ENCODE peak calls at places on chromosome 6, in seven cellular contexts. C, O, U, R, F, T and M are unnamed samples.

GRCh38 chr6:141153563-141153962 is 979.2 kb upstream of the GJE1 start:
- DNase-seq in C (no peak), O (no peak), U (no peak), R (no peak), F (no peak), T (no peak), M (peak; percentile 42)

GRCh38 chr6:5315883-5316282 is 54.6 kb downstream of the FARS2 start:
- DNase-seq in C (no peak), O (no peak), U (no peak), R (no peak), F (no peak), T (no peak), M (no peak)

GRCh38 chr6:152271681-152272464 is 365.3 kb downstream of the SYNE1 start:
- DNase-seq in C (no peak), O (no peak), U (no peak), R (peak; percentile 36), F (no peak), T (peak; percentile 67), M (no peak)

GRCh38 chr6:25263602-25264001 is 15.6 kb upstream of the CARMIL1 start:
- DNase-seq in C (no peak), O (no peak), U (no peak), R (no peak), F (no peak), T (peak; percentile 68), M (no peak)

GRCh38 chr6:34526992-34527728 is 29.0 kb downstream of the SPDEF start:
- DNase-seq in C (peak; percentile 99), O (peak; percentile 84), U (peak; percentile 97), R (peak; percentile 96), F (peak; percentile 98), T (peak; percentile 82), M (peak; percentile 98)

GRCh38 chr6:151592449-151593169 is 98.8 kb downstream of the CCDC170 start:
- DNase-seq in C (no peak), O (no peak), U (no peak), R (no peak), F (no peak), T (no peak), M (no peak)

GRCh38 chr6:5673016-5673415 is 333.7 kb downstream of the NRN1 start:
- DNase-seq in C (no peak), O (no peak), U (no peak), R (no peak), F (no peak), T (no peak), M (no peak)

GRCh38 chr6:99019341-99019740 is 71.6 kb upstream of the FBXL4 start:
- DNase-seq in C (no peak), O (no peak), U (no peak), R (no peak), F (no peak), T (peak; percentile 85), M (no peak)

GRCh38 chr6:157873735-157874344 is 50.8 kb downstream of the SNX9 start:
- DNase-seq in C (peak; percentile 93), O (peak; percentile 38), U (peak; percentile 82), R (peak; percentile 62), F (no peak), T (peak; percentile 56), M (peak; percentile 93)

GRCh38 chr6:16973071-16973470 is 128.8 kb upstream of the STMND1 start:
- DNase-seq in C (no peak), O (no peak), U (no peak), R (no peak), F (no peak), T (no peak), M (no peak)

GRCh38 chr6:15842718-15843117 is 179.9 kb upstream of the DTNBP1 start:
- DNase-seq in C (no peak), O (no peak), U (no peak), R (no peak), F (no peak), T (no peak), M (no peak)

GRCh38 chr6:167487706-167488664 is 163.1 kb downstream of the TTLL2 start:
- DNase-seq in C (no peak), O (no peak), U (no peak), R (no peak), F (peak; percentile 69), T (no peak), M (no peak)

GRCh38 chr6:159807150-159807859 is 7.2 kb downstream of the PNLDC1 start:
- DNase-seq in C (no peak), O (no peak), U (no peak), R (no peak), F (no peak), T (peak; percentile 90), M (no peak)

GRCh38 chr6:94736231-94736630 is 841.1 kb upstream of the MANEA start:
- DNase-seq in C (no peak), O (no peak), U (no peak), R (no peak), F (no peak), T (no peak), M (no peak)

GRCh38 chr6:169970306-169970988 is 219.0 kb downstream of the ERMARD start:
- DNase-seq in C (peak; percentile 51), O (no peak), U (no peak), R (peak; percentile 8), F (peak; percentile 89), T (no peak), M (no peak)

GRCh38 chr6:166627875-166628849 is 1.1 kb upstream of the RPS6KA2 start:
- DNase-seq in C (peak; percentile 81), O (peak; percentile 42), U (peak; percentile 51), R (peak; percentile 76), F (peak; percentile 93), T (peak; percentile 32), M (peak; percentile 57)

GRCh38 chr6:155276638-155277037 is 12.8 kb downstream of the CLDN20 start:
- DNase-seq in C (no peak), O (no peak), U (no peak), R (no peak), F (no peak), T (no peak), M (no peak)

GRCh38 chr6:43817192-43817591 is 47.2 kb downstream of the VEGFA start:
- DNase-seq in C (no peak), O (peak; percentile 10), U (no peak), R (no peak), F (no peak), T (peak; percentile 14), M (peak; percentile 71)

GRCh38 chr6:1624848-1625341 is 15.2 kb downstream of the FOXC1 start:
- DNase-seq in C (peak; percentile 54), O (no peak), U (no peak), R (no peak), F (no peak), T (peak; percentile 61), M (no peak)

GRCh38 chr6:79076160-79076559 is 1.9 kb downstream of the PHIP start:
- DNase-seq in C (no peak), O (no peak), U (no peak), R (no peak), F (no peak), T (peak; percentile 30), M (peak; percentile 19)

GRCh38 chr6:69729870-69730449 is 66.8 kb downstream of the LMBRD1 start:
- DNase-seq in C (no peak), O (no peak), U (no peak), R (no peak), F (no peak), T (no peak), M (no peak)

GRCh38 chr6:36904851-36905393 is 19.2 kb downstream of the C6orf89 start:
- DNase-seq in C (no peak), O (no peak), U (no peak), R (no peak), F (no peak), T (no peak), M (no peak)

GRCh38 chr6:36290668-36291620 is 21.1 kb downstream of the PNPLA1 start:
- DNase-seq in C (no peak), O (no peak), U (no peak), R (no peak), F (no peak), T (peak; percentile 15), M (peak; percentile 6)

GRCh38 chr6:36427781-36428345 is 14.8 kb downstream of the PXT1 start:
- DNase-seq in C (no peak), O (no peak), U (no peak), R (no peak), F (no peak), T (peak; percentile 41), M (no peak)

GRCh38 chr6:136791296-136792065 is 796 bp downstream of the MAP3K5 start:
- DNase-seq in C (peak; percentile 86), O (peak; percentile 49), U (peak; percentile 38), R (peak; percentile 69), F (peak; percentile 91), T (peak; percentile 61), M (peak; percentile 65)

GRCh38 chr6:2021713-2022125 is 223.7 kb downstream of the GMDS start:
- DNase-seq in C (peak; percentile 64), O (no peak), U (no peak), R (peak; percentile 54), F (no peak), T (peak; percentile 88), M (no peak)

GRCh38 chr6:155373276-155373675 is 59.0 kb upstream of the TFB1M start:
- DNase-seq in C (no peak), O (no peak), U (no peak), R (no peak), F (no peak), T (no peak), M (no peak)

GRCh38 chr6:4297348-4297747 is 162.0 kb upstream of the ECI2 start:
- DNase-seq in C (no peak), O (no peak), U (no peak), R (no peak), F (no peak), T (no peak), M (no peak)

GRCh38 chr6:104014560-104014959 is 845.2 kb downstream of the HACE1 start:
- DNase-seq in C (no peak), O (no peak), U (no peak), R (no peak), F (no peak), T (no peak), M (no peak)

GRCh38 chr6:129105793-129106192 is 222.9 kb downstream of the LAMA2 start:
- DNase-seq in C (no peak), O (no peak), U (no peak), R (no peak), F (no peak), T (no peak), M (no peak)

GRCh38 chr6:117605169-117605826 is 3.0 kb upstream of the GOPC start:
- DNase-seq in C (no peak), O (peak; percentile 49), U (peak; percentile 44), R (peak; percentile 29), F (no peak), T (peak; percentile 54), M (peak; percentile 59)

GRCh38 chr6:36853325-36853724 is 14.1 kb upstream of the CPNE5 start:
- DNase-seq in C (no peak), O (peak; percentile 56), U (no peak), R (peak; percentile 68), F (no peak), T (peak; percentile 82), M (no peak)

GRCh38 chr6:144955392-144955791 is 670.3 kb downstream of the UTRN start:
- DNase-seq in C (no peak), O (no peak), U (no peak), R (no peak), F (no peak), T (no peak), M (no peak)

GRCh38 chr6:34926655-34927054 is 37.6 kb downstream of the ANKS1A start:
- DNase-seq in C (no peak), O (no peak), U (no peak), R (no peak), F (no peak), T (peak; percentile 68), M (no peak)

GRCh38 chr6:30915591-30915946 is 1.5 kb downstream of the VARS2 start:
- DNase-seq in C (no peak), O (peak; percentile 33), U (no peak), R (peak; percentile 37), F (no peak), T (peak; percentile 49), M (peak; percentile 19)